ENCODE peak calls at places on chromosomes 2 and 18, in five cellular contexts. C is dorsolateral prefrontal cortex, L is SW 1271, H is NCI-H2029, E is erythroblast. Z is an unnamed sample.

GRCh38 chr18:48926420-48926857 is 24.3 kb downstream of the SMAD7 start:
- DNase-seq in L (no peak), E (no peak), C (no peak), H (peak; percentile 44), Z (no peak)

GRCh38 chr18:3525870-3526420 is 76.0 kb downstream of the TGIF1 start:
- DNase-seq in E (peak; percentile 51), H (peak; percentile 30), L (no peak), C (peak; percentile 63), Z (no peak)

GRCh38 chr2:159875083-159875482 is 77.1 kb upstream of the CD302 start:
- DNase-seq in L (no peak), H (no peak), E (peak; percentile 18), C (no peak), Z (no peak)

GRCh38 chr2:26970928-26971627 is 641 bp downstream of the MAPRE3 start:
- DNase-seq in E (peak; percentile 50), L (no peak), C (no peak), H (no peak), Z (no peak)

GRCh38 chr2:66570471-66570870 is 135.5 kb downstream of the MEIS1 start:
- DNase-seq in C (no peak), E (no peak), H (no peak), L (no peak), Z (no peak)

GRCh38 chr2:33307659-33308311 is 168.7 kb upstream of the RASGRP3 start:
- DNase-seq in H (no peak), L (no peak), C (no peak), E (no peak), Z (no peak)

GRCh38 chr2:137951606-137952005 is 12.7 kb upstream of the HNMT start:
- DNase-seq in E (no peak), C (no peak), L (no peak), H (no peak), Z (no peak)

GRCh38 chr2:111071480-111072143 is 49.1 kb upstream of the BCL2L11 start:
- DNase-seq in E (no peak), L (peak; percentile 25), C (no peak), H (no peak), Z (no peak)

GRCh38 chr2:43070676-43071491 is 155.5 kb downstream of the ZFP36L2 start:
- DNase-seq in E (no peak), L (no peak), H (no peak), C (no peak), Z (no peak)

GRCh38 chr2:27705851-27706622 is 42.3 kb downstream of the SLC4A1AP start:
- DNase-seq in L (peak; percentile 53), E (peak; percentile 25), C (no peak), H (peak; percentile 69), Z (no peak)

GRCh38 chr2:140643761-140644187 is 1487.0 kb downstream of the LRP1B start:
- DNase-seq in H (no peak), E (no peak), C (no peak), L (peak; percentile 3), Z (no peak)

GRCh38 chr2:42086500-42086953 is 38.7 kb downstream of the PKDCC start:
- DNase-seq in E (peak; percentile 73), C (peak; percentile 40), L (peak; percentile 67), H (peak; percentile 6), Z (peak; percentile 33)

GRCh38 chr2:142973160-142973821 is 95.8 kb downstream of the KYNU start:
- DNase-seq in L (no peak), H (no peak), E (no peak), C (no peak), Z (no peak)

GRCh38 chr2:154568413-154568812 is 130.1 kb upstream of the KCNJ3 start:
- DNase-seq in C (no peak), E (no peak), L (no peak), H (no peak), Z (no peak)

GRCh38 chr2:179558010-179558911 is 293.6 kb upstream of the SESTD1 start:
- DNase-seq in E (no peak), L (no peak), H (no peak), C (no peak), Z (no peak)

GRCh38 chr2:60560734-60561649 is 7.5 kb upstream of the BCL11A start:
- DNase-seq in L (peak; percentile 32), C (no peak), E (peak; percentile 78), H (no peak), Z (no peak)

GRCh38 chr2:68837164-68837860 is 33.9 kb downstream of the BMP10 start:
- DNase-seq in H (no peak), E (peak; percentile 84), C (no peak), L (no peak), Z (peak; percentile 49)

GRCh38 chr2:133063792-133064191 is 393.8 kb upstream of the LYPD1 start:
- DNase-seq in L (no peak), C (no peak), E (no peak), H (no peak), Z (peak; percentile 60)

GRCh38 chr18:1075310-1075709 is 170.6 kb downstream of the ADCYAP1 start:
- DNase-seq in H (peak; percentile 63), C (no peak), L (no peak), E (no peak), Z (no peak)

GRCh38 chr18:36786686-36787085 is 42.1 kb downstream of the TPGS2 start:
- DNase-seq in L (no peak), E (no peak), C (peak; percentile 59), H (no peak), Z (no peak)

Z was measured in progenitor cell of endocrine pancreas.